ENCODE peak calls at places on chromosomes 7 and 10, in five cellular contexts. One of them, this sample, is unnamed.
A peak's percentile ranks its signal among the peaks of the same experiment; 100 is the strongest.

GRCh38 chr7:157829491-157829890 is 492.7 kb downstream of the DNAJB6 start:
- DNase-seq in HepG2: no peak
- DNase-seq in GM12878: no peak
- DNase-seq in NT2/D1: no peak
- DNase-seq in H1: no peak
- DNase-seq in this sample: no peak

GRCh38 chr7:124652237-124652636 is 113.4 kb downstream of the GPR37 start:
- DNase-seq in NT2/D1: no peak
- DNase-seq in H1: no peak
- DNase-seq in HepG2: no peak
- DNase-seq in GM12878: no peak
- DNase-seq in this sample: no peak

GRCh38 chr10:130498934-130499333 is 362.7 kb downstream of the GLRX3 start:
- DNase-seq in GM12878: no peak
- DNase-seq in H1: no peak
- DNase-seq in NT2/D1: no peak
- DNase-seq in HepG2: no peak
- DNase-seq in this sample: no peak

GRCh38 chr10:29482591-29483421 is 152.0 kb downstream of the SVIL start:
- DNase-seq in H1: no peak
- DNase-seq in HepG2: peak; percentile 24
- DNase-seq in GM12878: no peak
- DNase-seq in NT2/D1: no peak
- DNase-seq in this sample: no peak

GRCh38 chr7:79495544-79496272 is 42.2 kb upstream of the MAGI2 start:
- DNase-seq in GM12878: no peak
- DNase-seq in HepG2: no peak
- DNase-seq in H1: no peak
- DNase-seq in NT2/D1: no peak
- DNase-seq in this sample: no peak

GRCh38 chr10:34236927-34237326 is 578.2 kb downstream of the PARD3 start:
- DNase-seq in NT2/D1: no peak
- DNase-seq in HepG2: no peak
- DNase-seq in GM12878: no peak
- DNase-seq in H1: no peak
- DNase-seq in this sample: no peak

GRCh38 chr10:82190432-82191260 is 315.7 kb downstream of the NRG3 start:
- DNase-seq in H1: no peak
- DNase-seq in GM12878: no peak
- DNase-seq in HepG2: no peak
- DNase-seq in NT2/D1: no peak
- DNase-seq in this sample: no peak

GRCh38 chr7:2451171-2452073 is 24.8 kb downstream of the GRIFIN start:
- DNase-seq in HepG2: peak; percentile 70
- DNase-seq in H1: peak; percentile 59
- DNase-seq in GM12878: no peak
- DNase-seq in NT2/D1: peak; percentile 81
- DNase-seq in this sample: peak; percentile 84

GRCh38 chr7:33186187-33186586 is 56.8 kb downstream of the BBS9 start:
- DNase-seq in HepG2: no peak
- DNase-seq in NT2/D1: peak; percentile 36
- DNase-seq in H1: no peak
- DNase-seq in GM12878: no peak
- DNase-seq in this sample: no peak

GRCh38 chr7:120985839-120986238 is 2.7 kb upstream of the CPED1 start:
- DNase-seq in GM12878: no peak
- DNase-seq in H1: no peak
- DNase-seq in HepG2: no peak
- DNase-seq in NT2/D1: no peak
- DNase-seq in this sample: no peak

GRCh38 chr7:42573904-42574692 is 337.1 kb upstream of the GLI3 start:
- DNase-seq in GM12878: no peak
- DNase-seq in HepG2: no peak
- DNase-seq in NT2/D1: no peak
- DNase-seq in H1: no peak
- DNase-seq in this sample: no peak

GRCh38 chr7:107833619-107834230 is 30.7 kb upstream of the SLC26A3 start:
- DNase-seq in HepG2: no peak
- DNase-seq in H1: no peak
- DNase-seq in NT2/D1: no peak
- DNase-seq in GM12878: no peak
- DNase-seq in this sample: no peak

GRCh38 chr10:92173996-92174395 is 116.9 kb downstream of the CPEB3 start:
- DNase-seq in GM12878: no peak
- DNase-seq in NT2/D1: no peak
- DNase-seq in H1: no peak
- DNase-seq in HepG2: no peak
- DNase-seq in this sample: no peak

GRCh38 chr10:86657396-86658011 is 3.2 kb downstream of the OPN4 start:
- DNase-seq in HepG2: no peak
- DNase-seq in NT2/D1: no peak
- DNase-seq in H1: no peak
- DNase-seq in GM12878: no peak
- DNase-seq in this sample: no peak

GRCh38 chr7:138345567-138345966 is 114.5 kb upstream of the TRIM24 start:
- DNase-seq in HepG2: no peak
- DNase-seq in H1: no peak
- DNase-seq in NT2/D1: no peak
- DNase-seq in GM12878: no peak
- DNase-seq in this sample: no peak

GRCh38 chr7:152479595-152479994 is 43.8 kb upstream of the KMT2C start:
- DNase-seq in NT2/D1: no peak
- DNase-seq in HepG2: no peak
- DNase-seq in H1: no peak
- DNase-seq in GM12878: no peak
- DNase-seq in this sample: no peak
- TF ChIP-seq SUZ12 in NT2/D1: no peak
- TF ChIP-seq SUZ12 in HepG2: no peak
- TF ChIP-seq SUZ12 in H1: no peak
- TF ChIP-seq SUZ12 in GM12878: no peak
- TF ChIP-seq SUZ12 in this sample: no peak

GRCh38 chr7:38630720-38631673 is at the start of gene AMPH:
- DNase-seq in GM12878: no peak
- DNase-seq in NT2/D1: peak; percentile 59
- DNase-seq in H1: peak; percentile 44
- DNase-seq in HepG2: no peak
- DNase-seq in this sample: peak; percentile 70
- TF ChIP-seq SUZ12 in GM12878: no peak
- TF ChIP-seq SUZ12 in NT2/D1: no peak
- TF ChIP-seq SUZ12 in H1: peak; percentile 69
- TF ChIP-seq SUZ12 in HepG2: no peak
- TF ChIP-seq SUZ12 in this sample: no peak

GRCh38 chr7:19390795-19391194 is 245.6 kb upstream of the FERD3L start:
- DNase-seq in NT2/D1: no peak
- DNase-seq in GM12878: no peak
- DNase-seq in HepG2: no peak
- DNase-seq in H1: no peak
- DNase-seq in this sample: no peak
- TF ChIP-seq SUZ12 in NT2/D1: no peak
- TF ChIP-seq SUZ12 in GM12878: no peak
- TF ChIP-seq SUZ12 in HepG2: no peak
- TF ChIP-seq SUZ12 in H1: no peak
- TF ChIP-seq SUZ12 in this sample: no peak

DNA sequence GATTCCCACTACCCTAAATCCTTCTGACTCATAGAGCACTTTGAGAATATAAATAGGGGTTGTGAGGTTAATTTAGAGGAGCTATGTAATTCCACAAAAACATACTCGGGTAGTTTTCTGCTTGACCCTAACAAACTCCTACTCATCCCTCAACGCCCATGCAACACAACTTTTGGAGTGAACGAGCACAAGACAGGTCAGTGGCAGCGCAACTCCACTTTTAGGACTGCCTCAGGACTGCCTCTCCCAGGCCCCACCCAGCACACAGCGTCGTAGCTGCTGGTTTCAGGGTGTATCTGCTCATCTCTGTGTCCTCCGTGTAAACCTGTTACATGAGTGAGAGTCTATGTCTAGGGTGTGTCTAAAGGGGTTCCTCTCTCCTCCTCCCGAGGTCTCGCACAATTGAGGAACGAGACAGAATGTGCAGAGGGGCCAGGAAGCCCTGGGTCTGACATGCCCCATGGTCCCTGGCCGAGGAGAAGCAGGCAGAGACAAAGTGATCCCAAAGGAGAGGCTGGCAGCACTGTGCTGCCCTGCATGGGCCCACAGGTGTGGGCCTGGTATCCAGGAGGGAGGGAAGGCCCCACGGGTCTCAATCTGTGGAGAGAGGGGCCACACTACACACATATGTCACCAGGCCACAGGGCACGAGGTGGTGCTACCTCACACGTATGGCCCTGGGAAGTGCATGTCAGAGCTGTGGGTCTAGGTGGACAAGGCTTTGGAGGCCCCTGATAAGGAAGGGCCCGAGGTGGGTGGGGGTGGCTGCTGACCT is 45.5 kb downstream of the CAMK2B start:
- DNase-seq in HepG2: no peak
- DNase-seq in GM12878: no peak
- DNase-seq in NT2/D1: no peak
- DNase-seq in H1: no peak
- DNase-seq in this sample: no peak
- TF ChIP-seq SUZ12 in HepG2: no peak
- TF ChIP-seq SUZ12 in GM12878: no peak
- TF ChIP-seq SUZ12 in NT2/D1: no peak
- TF ChIP-seq SUZ12 in H1: no peak
- TF ChIP-seq SUZ12 in this sample: no peak